ENCODE peak calls at places on chromosomes 3 and 15, in four cellular contexts. One of them, this sample, is unnamed.

GRCh38 chr3:53630547-53630946 is 136.1 kb downstream of the CACNA1D start:
- DNase-seq in HepG2: peak
- DNase-seq in A549: no peak
- DNase-seq in K562: no peak
- DNase-seq in this sample: no peak

GRCh38 chr3:13161021-13161759 is 88.0 kb upstream of the IQSEC1 start:
- DNase-seq in K562: no peak
- DNase-seq in A549: no peak
- DNase-seq in HepG2: no peak
- DNase-seq in this sample: no peak

GRCh38 chr3:152574461-152575079 is 260.4 kb upstream of the P2RY1 start:
- DNase-seq in A549: peak
- DNase-seq in K562: peak
- DNase-seq in HepG2: peak
- DNase-seq in this sample: peak

GRCh38 chr3:138348107-138348949 is at the start of gene MRAS:
- DNase-seq in HepG2: peak
- DNase-seq in K562: peak
- DNase-seq in A549: peak
- DNase-seq in this sample: peak

GRCh38 chr15:57376695-57377477 is 581 bp downstream of the CGNL1 start:
- DNase-seq in K562: peak
- DNase-seq in HepG2: peak
- DNase-seq in A549: peak
- DNase-seq in this sample: peak

GRCh38 chr15:43230640-43231115 is 9.9 kb upstream of the EPB42 start:
- DNase-seq in K562: peak
- DNase-seq in A549: no peak
- DNase-seq in HepG2: no peak
- DNase-seq in this sample: no peak

GRCh38 chr3:125236331-125236903 is 23.9 kb upstream of the SLC12A8 start:
- DNase-seq in A549: no peak
- DNase-seq in K562: no peak
- DNase-seq in HepG2: no peak
- DNase-seq in this sample: no peak

GRCh38 chr3:140530603-140531002 is 147.3 kb upstream of the TRIM42 start:
- DNase-seq in HepG2: no peak
- DNase-seq in K562: no peak
- DNase-seq in A549: no peak
- DNase-seq in this sample: no peak

GRCh38 chr15:83515171-83515570 is 68.0 kb downstream of the SH3GL3 start:
- DNase-seq in HepG2: no peak
- DNase-seq in K562: no peak
- DNase-seq in A549: no peak
- DNase-seq in this sample: no peak

GRCh38 chr3:177051419-177051818 is 145.9 kb downstream of the TBL1XR1 start:
- DNase-seq in K562: no peak
- DNase-seq in A549: no peak
- DNase-seq in HepG2: no peak
- DNase-seq in this sample: peak

GRCh38 chr3:149401215-149401925 is 23.9 kb upstream of the TM4SF1 start:
- DNase-seq in A549: no peak
- DNase-seq in K562: no peak
- DNase-seq in HepG2: peak
- DNase-seq in this sample: peak

GRCh38 chr3:53085476-53085875 is 39.6 kb upstream of the SFMBT1 start:
- DNase-seq in HepG2: no peak
- DNase-seq in A549: no peak
- DNase-seq in K562: no peak
- DNase-seq in this sample: no peak

GRCh38 chr15:66046751-66047150 is 177.5 kb downstream of the RAB11A start:
- DNase-seq in A549: no peak
- DNase-seq in HepG2: peak
- DNase-seq in K562: peak
- DNase-seq in this sample: no peak

GRCh38 chr15:59291214-59291551 is 81.5 kb downstream of the MYO1E start:
- DNase-seq in K562: no peak
- DNase-seq in A549: no peak
- DNase-seq in HepG2: no peak
- DNase-seq in this sample: no peak

GRCh38 chr15:31338879-31339557 is 12.4 kb downstream of the KLF13 start:
- DNase-seq in K562: no peak
- DNase-seq in A549: peak
- DNase-seq in HepG2: peak
- DNase-seq in this sample: peak

GRCh38 chr3:194314669-194315068 is 36.5 kb downstream of the CPN2 start:
- DNase-seq in K562: no peak
- DNase-seq in A549: no peak
- DNase-seq in HepG2: no peak
- DNase-seq in this sample: no peak

GRCh38 chr15:85702321-85703230 is 92.1 kb downstream of the KLHL25 start:
- DNase-seq in K562: no peak
- DNase-seq in A549: no peak
- DNase-seq in HepG2: no peak
- DNase-seq in this sample: peak

GRCh38 chr3:128949158-128949557 is 44.7 kb downstream of the CFAP92 start:
- DNase-seq in HepG2: no peak
- DNase-seq in K562: no peak
- DNase-seq in A549: no peak
- DNase-seq in this sample: no peak

GRCh38 chr3:128946411-128946810 is 47.5 kb downstream of the CFAP92 start:
- DNase-seq in HepG2: no peak
- DNase-seq in K562: no peak
- DNase-seq in A549: no peak
- DNase-seq in this sample: no peak

GRCh38 chr3:128945878-128946175 is 48.0 kb downstream of the CFAP92 start:
- DNase-seq in A549: no peak
- DNase-seq in HepG2: no peak
- DNase-seq in K562: no peak
- DNase-seq in this sample: no peak

GRCh38 chr3:128945041-128945877 is 48.6 kb downstream of the CFAP92 start:
- DNase-seq in K562: no peak
- DNase-seq in A549: no peak
- DNase-seq in HepG2: no peak
- DNase-seq in this sample: no peak

DNA sequence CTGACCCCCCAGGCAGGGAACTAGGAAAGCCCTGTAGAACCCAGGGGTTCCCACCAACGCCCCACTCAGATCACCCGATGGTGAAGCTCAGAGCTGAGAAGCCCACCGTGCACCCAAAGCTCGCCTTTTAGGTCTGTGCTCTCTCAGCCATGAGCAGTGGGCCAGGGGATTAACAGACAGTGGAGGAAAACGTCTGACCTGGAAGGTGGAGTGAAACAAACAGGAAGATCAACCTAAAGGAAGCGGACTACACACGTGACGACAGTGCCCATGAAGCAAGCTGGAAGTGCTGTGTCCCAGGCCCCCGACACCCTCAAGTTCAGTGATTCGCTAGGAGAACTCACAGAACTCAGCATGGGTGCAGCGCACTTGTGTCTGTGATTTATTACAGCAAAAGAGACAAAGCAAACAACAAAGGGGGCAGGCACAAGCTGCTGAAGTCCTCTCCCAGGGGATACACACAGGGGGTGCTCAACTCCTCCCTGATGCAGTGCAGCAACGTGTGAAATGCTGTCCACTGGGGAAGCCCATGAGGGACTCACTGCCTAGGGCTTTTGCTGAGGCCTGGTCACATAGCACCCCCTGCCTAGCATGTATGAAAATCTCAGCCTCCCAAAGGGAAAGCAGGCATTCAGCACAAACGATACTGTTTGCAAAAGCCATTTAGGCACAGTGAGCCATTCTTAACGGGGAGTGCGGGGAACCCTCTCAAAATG is 43.5 kb downstream of the CFAP92 start:
- DNase-seq in HepG2: peak
- DNase-seq in K562: no peak
- DNase-seq in A549: peak
- DNase-seq in this sample: peak
- TF ChIP-seq CTCF in HepG2: peak
- TF ChIP-seq CTCF in K562: peak
- TF ChIP-seq CTCF in A549: no peak
- TF ChIP-seq CTCF in this sample: peak

DNA sequence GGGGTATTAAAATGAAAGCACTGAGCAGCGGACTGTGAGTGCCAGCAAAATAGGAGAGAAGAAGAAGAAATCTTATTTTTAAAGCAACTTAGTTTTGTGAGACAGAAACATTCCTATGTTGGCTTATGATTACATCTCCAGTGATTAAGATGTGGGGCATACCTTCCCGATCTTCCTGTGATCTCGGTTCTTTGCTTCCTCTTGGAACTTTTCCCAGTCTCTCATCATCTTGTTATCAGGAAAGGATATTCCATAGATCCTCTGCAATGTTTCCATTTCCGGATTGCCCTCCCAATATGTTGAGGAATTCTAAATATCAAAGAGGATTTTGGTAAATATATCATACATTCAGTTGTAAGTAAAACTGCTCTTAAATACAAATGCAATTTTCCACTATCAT is 22.2 kb downstream of the TARS3 start:
- DNase-seq in A549: no peak
- DNase-seq in HepG2: no peak
- DNase-seq in K562: no peak
- DNase-seq in this sample: peak
- TF ChIP-seq MYC in A549: no peak
- TF ChIP-seq MYC in HepG2: no peak
- TF ChIP-seq MYC in K562: no peak
- TF ChIP-seq MYC in this sample: no peak

DNA sequence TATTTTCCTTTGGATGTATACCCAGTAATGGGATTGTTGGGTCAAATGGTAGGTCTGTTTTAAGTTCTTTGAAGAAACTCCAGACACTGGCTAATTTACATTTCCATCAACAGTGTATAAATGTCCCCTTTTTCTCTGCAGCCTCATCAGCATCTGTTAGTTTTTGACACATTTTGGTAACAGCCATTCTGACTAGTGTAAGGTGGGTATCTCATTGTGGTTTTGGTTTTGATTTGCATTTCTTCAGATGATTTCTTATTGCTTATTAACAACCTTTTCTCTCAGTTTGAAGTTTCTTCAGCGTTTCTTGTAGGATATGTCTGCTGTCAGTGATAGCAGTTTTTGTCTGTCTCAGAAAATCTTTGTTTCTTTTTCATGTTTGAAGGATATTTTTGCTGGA is 15.4 kb downstream of the GALK2 start:
- DNase-seq in A549: no peak
- DNase-seq in HepG2: no peak
- DNase-seq in K562: no peak
- DNase-seq in this sample: no peak
- TF ChIP-seq JUN in A549: no peak
- TF ChIP-seq JUN in HepG2: no peak
- TF ChIP-seq JUN in K562: no peak
- TF ChIP-seq JUN in this sample: no peak

DNA sequence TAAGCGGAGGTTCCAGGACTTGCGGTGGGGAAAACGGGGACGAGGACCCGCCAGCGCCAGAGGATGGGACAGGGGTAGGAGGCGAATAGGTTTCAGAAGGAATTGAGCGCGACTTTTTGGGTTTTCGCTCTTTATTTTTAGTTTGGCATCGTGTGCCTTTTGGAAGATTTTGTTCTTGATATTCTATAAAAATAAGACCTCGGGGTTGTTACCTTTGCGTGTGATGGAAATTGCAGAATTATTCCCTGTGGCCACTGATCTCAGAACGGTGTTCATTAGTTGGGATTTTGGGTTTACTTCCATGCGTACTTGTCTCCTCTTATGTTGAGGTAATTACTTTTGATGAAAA is 453 bp upstream of the CCDC14 start:
- DNase-seq in A549: no peak
- DNase-seq in K562: no peak
- DNase-seq in HepG2: no peak
- DNase-seq in this sample: no peak
- TF ChIP-seq CTCF in A549: no peak
- TF ChIP-seq CTCF in K562: no peak
- TF ChIP-seq CTCF in HepG2: no peak
- TF ChIP-seq CTCF in this sample: no peak

GRCh38 chr3:65436580-65436979 is 602.1 kb downstream of the MAGI1 start:
- DNase-seq in HepG2: peak
- DNase-seq in K562: no peak
- DNase-seq in A549: no peak
- DNase-seq in this sample: peak

GRCh38 chr3:65443739-65444447 is 594.8 kb downstream of the MAGI1 start:
- DNase-seq in K562: no peak
- DNase-seq in HepG2: no peak
- DNase-seq in A549: no peak
- DNase-seq in this sample: no peak

GRCh38 chr3:65438096-65438495 is 600.6 kb downstream of the MAGI1 start:
- DNase-seq in HepG2: no peak
- DNase-seq in K562: no peak
- DNase-seq in A549: no peak
- DNase-seq in this sample: no peak

GRCh38 chr3:65438612-65439011 is 600.1 kb downstream of the MAGI1 start:
- DNase-seq in K562: no peak
- DNase-seq in HepG2: no peak
- DNase-seq in A549: no peak
- DNase-seq in this sample: no peak

GRCh38 chr3:65439641-65440040 is 599.1 kb downstream of the MAGI1 start:
- DNase-seq in K562: peak
- DNase-seq in A549: peak
- DNase-seq in HepG2: peak
- DNase-seq in this sample: peak
- TF ChIP-seq MYC in K562: no peak
- TF ChIP-seq MYC in A549: no peak
- TF ChIP-seq MYC in HepG2: no peak
- TF ChIP-seq MYC in this sample: no peak